ENCODE peak calls at places on chromosomes 2 and 18, in eight cellular contexts. T is CD4-positive, alpha-beta T cell; E is mammary epithelial cell; Q is fibroblast of the aortic adventitia; X is endothelial cell of umbilical vein; Z is GM12865; U is fibroblast of mammary gland; M is BE2C. K is an unnamed sample.

GRCh38 chr18:67428805-67429204 is 87.7 kb downstream of the DSEL start:
- DNase-seq in T (no peak), E (no peak), Q (peak; percentile 68), X (peak; percentile 41), Z (no peak), U (peak; percentile 44), M (no peak), K (peak; percentile 76)

GRCh38 chr2:162403884-162404283 is 60.0 kb downstream of the GCA start:
- DNase-seq in T (no peak), E (peak; percentile 52), Q (peak; percentile 51), X (peak; percentile 84), Z (no peak), U (peak; percentile 69), M (no peak), K (peak; percentile 86)

GRCh38 chr2:100104718-100105677 is 37.4 kb downstream of the AFF3 start:
- DNase-seq in T (peak; percentile 20), E (no peak), Q (no peak), X (no peak), Z (no peak), U (no peak), M (peak; percentile 22), K (peak; percentile 14)

GRCh38 chr18:80022613-80023012 is 11.6 kb upstream of the RBFA start:
- DNase-seq in T (no peak), E (peak; percentile 21), Q (peak; percentile 43), X (peak; percentile 10), Z (peak; percentile 27), U (peak; percentile 41), M (no peak), K (peak; percentile 41)

GRCh38 chr2:3605013-3605961 is 10.4 kb downstream of the COLEC11 start:
- DNase-seq in T (peak; percentile 26), E (no peak), Q (peak; percentile 55), X (no peak), Z (peak; percentile 77), U (peak; percentile 64), M (peak; percentile 93), K (no peak)

GRCh38 chr18:13551305-13551603 is 175.1 kb downstream of the FAM210A start:
- DNase-seq in T (no peak), E (no peak), Q (no peak), X (no peak), Z (no peak), U (no peak), M (no peak), K (no peak)

GRCh38 chr2:159600752-159601151 is 15.6 kb downstream of the BAZ2B start:
- DNase-seq in T (no peak), E (peak; percentile 90), Q (peak; percentile 53), X (peak; percentile 28), Z (no peak), U (peak; percentile 72), M (no peak), K (peak; percentile 46)

GRCh38 chr2:71685073-71685848 is 231.9 kb downstream of the DYSF start:
- DNase-seq in T (no peak), E (no peak), Q (no peak), X (no peak), Z (no peak), U (no peak), M (no peak), K (no peak)

GRCh38 chr2:108970369-108970768 is 18.7 kb downstream of the EDAR start:
- DNase-seq in T (no peak), E (no peak), Q (no peak), X (no peak), Z (no peak), U (no peak), M (no peak), K (no peak)

GRCh38 chr2:167487728-167488127 is 599.4 kb downstream of the XIRP2 start:
- DNase-seq in T (no peak), E (no peak), Q (no peak), X (no peak), Z (no peak), U (no peak), M (no peak), K (no peak)

GRCh38 chr2:9704600-9704999 is 73.8 kb upstream of the YWHAQ start:
- DNase-seq in T (no peak), E (no peak), Q (no peak), X (no peak), Z (no peak), U (no peak), M (no peak), K (no peak)

GRCh38 chr2:127626175-127626574 is 19.8 kb upstream of the GPR17 start:
- DNase-seq in T (no peak), E (no peak), Q (no peak), X (no peak), Z (no peak), U (no peak), M (no peak), K (no peak)

GRCh38 chr2:104563398-104564024 is 290.4 kb upstream of the POU3F3 start:
- DNase-seq in T (no peak), E (no peak), Q (no peak), X (no peak), Z (no peak), U (no peak), M (no peak), K (peak; percentile 7)

GRCh38 chr2:241463276-241464135 is 44.9 kb downstream of the STK25 start:
- DNase-seq in T (no peak), E (no peak), Q (no peak), X (no peak), Z (no peak), U (no peak), M (no peak), K (no peak)

GRCh38 chr2:3597567-3597966 is 2.7 kb downstream of the COLEC11 start:
- DNase-seq in T (no peak), E (no peak), Q (no peak), X (no peak), Z (peak; percentile 48), U (no peak), M (no peak), K (no peak)

GRCh38 chr18:48355526-48356115 is 53.6 kb downstream of the ZBTB7C start:
- DNase-seq in T (no peak), E (no peak), Q (no peak), X (no peak), Z (no peak), U (no peak), M (no peak), K (no peak)

GRCh38 chr18:68733693-68734092 is 18.8 kb upstream of the TMX3 start:
- DNase-seq in T (no peak), E (no peak), Q (no peak), X (no peak), Z (no peak), U (peak; percentile 25), M (no peak), K (peak; percentile 24)
- TF ChIP-seq CTCF in T (no peak), E (no peak), Q (no peak), X (no peak), Z (no peak), U (no peak), M (no peak), K (peak; percentile 12)

GRCh38 chr18:70419526-70419925 is 130.7 kb downstream of the SOCS6 start:
- DNase-seq in T (no peak), E (peak; percentile 20), Q (peak; percentile 88), X (no peak), Z (no peak), U (peak; percentile 68), M (no peak), K (peak; percentile 43)

GRCh38 chr18:70416496-70416895 is 127.7 kb downstream of the SOCS6 start:
- DNase-seq in T (no peak), E (no peak), Q (no peak), X (no peak), Z (no peak), U (no peak), M (no peak), K (no peak)

GRCh38 chr18:70418551-70419311 is 129.9 kb downstream of the SOCS6 start:
- DNase-seq in T (no peak), E (no peak), Q (no peak), X (no peak), Z (peak; percentile 58), U (no peak), M (no peak), K (no peak)

GRCh38 chr18:70415823-70416488 is 127.1 kb downstream of the SOCS6 start:
- DNase-seq in T (no peak), E (peak; percentile 67), Q (no peak), X (no peak), Z (no peak), U (peak; percentile 55), M (no peak), K (no peak)

DNA sequence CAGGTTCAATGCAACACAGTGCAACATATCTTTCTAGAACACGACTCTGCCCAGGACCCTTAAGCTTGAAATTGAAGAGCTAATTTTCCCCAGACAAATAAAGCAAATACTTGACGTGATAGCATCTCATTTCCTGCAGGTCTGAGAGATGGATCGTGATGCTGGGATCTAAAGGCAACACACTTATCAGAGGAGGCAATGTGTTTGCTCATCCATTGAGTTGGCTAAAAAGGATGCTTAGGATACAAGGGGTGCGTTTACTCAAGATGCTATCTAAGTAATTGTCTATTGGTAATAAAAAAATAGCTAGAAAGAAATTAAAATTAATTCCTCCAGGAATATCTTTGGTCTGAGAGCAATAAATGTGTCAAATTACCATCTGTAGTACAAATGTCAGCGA is 129.0 kb downstream of the SOCS6 start:
- DNase-seq in T (no peak), E (no peak), Q (no peak), X (no peak), Z (no peak), U (no peak), M (no peak), K (no peak)
- TF ChIP-seq CTCF in T (no peak), E (no peak), Q (no peak), X (no peak), Z (no peak), U (no peak), M (no peak), K (no peak)

DNA sequence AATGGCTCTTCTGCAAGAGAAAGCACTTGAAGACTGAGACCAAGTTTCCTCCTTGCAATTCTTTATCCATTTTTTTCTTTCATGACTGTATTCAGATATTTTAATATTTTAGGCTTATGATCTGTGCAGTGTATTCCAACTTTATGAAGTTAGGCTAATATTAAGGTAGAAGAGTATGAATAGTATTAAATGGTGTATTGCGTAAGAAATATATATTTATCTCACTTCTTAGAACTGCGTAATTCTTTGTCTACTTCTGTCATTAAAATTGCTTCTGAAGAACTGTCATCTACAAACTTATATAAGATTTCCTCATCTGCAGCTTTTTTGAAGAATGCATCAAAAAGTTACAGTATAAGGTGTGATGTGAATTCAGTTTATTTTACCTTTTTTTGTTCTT is 183.2 kb downstream of the DLGAP1 start:
- DNase-seq in T (no peak), E (no peak), Q (no peak), X (no peak), Z (no peak), U (no peak), M (no peak), K (no peak)
- TF ChIP-seq CTCF in T (no peak), E (no peak), Q (no peak), X (no peak), Z (no peak), U (no peak), M (no peak), K (no peak)

GRCh38 chr2:78993518-78994148 is 31.9 kb upstream of the REG3G start:
- DNase-seq in T (no peak), E (no peak), Q (no peak), X (no peak), Z (no peak), U (no peak), M (no peak), K (no peak)
- TF ChIP-seq CTCF in T (no peak), E (no peak), Q (no peak), X (no peak), Z (no peak), U (no peak), M (no peak), K (no peak)

GRCh38 chr2:48589170-48589767 is 28.4 kb upstream of the GTF2A1L start:
- DNase-seq in T (no peak), E (peak; percentile 19), Q (peak; percentile 70), X (peak; percentile 72), Z (peak; percentile 11), U (peak; percentile 58), M (peak; percentile 26), K (peak; percentile 53)
- TF ChIP-seq CTCF in T (no peak), E (peak; percentile 72), Q (peak; percentile 82), X (peak; percentile 71), Z (peak; percentile 44), U (peak; percentile 80), M (peak; percentile 67), K (peak; percentile 77)